ENCODE peak calls at places on chromosomes 12 and 14, in seven cellular contexts. G is MM.1S, P is stomach, Q is A549, Y is dorsolateral prefrontal cortex, J is fibroblast of lung, H is mammary epithelial cell. T is an unnamed sample.

GRCh38 chr14:96104469-96105057 is 65.4 kb downstream of the C14orf132 start:
- DNase-seq in H (peak), Q (peak), P (peak), Y (no peak), G (peak), J (peak), T (peak)

GRCh38 chr14:89616425-89617141 is 199.6 kb upstream of the FOXN3 start:
- DNase-seq in G (peak), Y (no peak), P (no peak), J (peak), H (no peak), Q (no peak), T (peak)

GRCh38 chr12:76588881-76589565 is 29.5 kb upstream of the OSBPL8 start:
- DNase-seq in H (peak), Y (no peak), G (no peak), P (no peak), J (peak), Q (no peak), T (no peak)

GRCh38 chr12:101490286-101490920 is 15.3 kb downstream of the SPIC start:
- DNase-seq in P (peak), Q (peak), Y (no peak), G (peak), J (peak), H (peak), T (peak)

GRCh38 chr14:33765251-33765650 is 185.6 kb downstream of the EGLN3 start:
- DNase-seq in G (no peak), Y (peak), P (no peak), H (no peak), J (no peak), Q (no peak), T (no peak)

GRCh38 chr12:6204533-6205143 is 4.4 kb downstream of the CD9 start:
- DNase-seq in Y (no peak), J (no peak), Q (no peak), P (no peak), H (no peak), G (no peak), T (no peak)

GRCh38 chr12:63420206-63420644 is 248.1 kb downstream of the DPY19L2 start:
- DNase-seq in G (peak), H (peak), P (peak), Q (peak), J (peak), Y (no peak), T (no peak)

GRCh38 chr12:86006727-86007126 is 132.6 kb downstream of the NTS start:
- DNase-seq in J (no peak), Y (no peak), H (no peak), Q (no peak), G (no peak), P (no peak), T (no peak)

GRCh38 chr12:52524241-52524897 is 4.2 kb upstream of the KRT5 start:
- DNase-seq in G (no peak), Y (no peak), J (no peak), Q (no peak), P (no peak), H (peak), T (no peak)

GRCh38 chr12:45469902-45470301 is 254.0 kb downstream of the ANO6 start:
- DNase-seq in Q (no peak), J (no peak), P (no peak), Y (no peak), H (no peak), G (no peak), T (no peak)

GRCh38 chr12:119301367-119301766 is 33.2 kb upstream of the CCDC60 start:
- DNase-seq in H (no peak), J (no peak), Q (no peak), G (no peak), P (no peak), Y (no peak), T (no peak)

GRCh38 chr12:1220127-1221092 is 229.4 kb downstream of the ERC1 start:
- DNase-seq in P (peak), H (no peak), G (no peak), J (no peak), Y (no peak), Q (peak), T (peak)

GRCh38 chr14:34614638-34615037 is 15.3 kb downstream of the SNX6 start:
- DNase-seq in P (no peak), Y (no peak), Q (no peak), G (no peak), J (no peak), H (no peak), T (no peak)

GRCh38 chr12:80598004-80598606 is 109.3 kb upstream of the MYF6 start:
- DNase-seq in Y (no peak), G (peak), Q (peak), H (peak), P (no peak), J (peak), T (no peak)

GRCh38 chr12:113766880-113767878 is 198.9 kb downstream of the RBM19 start:
- DNase-seq in J (peak), Q (peak), Y (no peak), H (peak), P (no peak), G (no peak), T (no peak)

GRCh38 chr12:93960521-93960920 is 187.9 kb upstream of the PLXNC1 start:
- DNase-seq in H (no peak), J (peak), G (no peak), Y (no peak), Q (no peak), P (no peak), T (no peak)

GRCh38 chr12:89040146-89040964 is 311.9 kb downstream of the DUSP6 start:
- DNase-seq in P (peak), Y (no peak), Q (no peak), G (peak), H (peak), J (no peak), T (peak)

GRCh38 chr12:9039397-9039977 is 50.1 kb downstream of the KLRG1 start:
- DNase-seq in Q (peak), P (no peak), G (peak), J (peak), H (peak), Y (no peak), T (no peak)

GRCh38 chr12:124500232-124501079 is 67.0 kb downstream of the NCOR2 start:
- DNase-seq in P (no peak), Y (no peak), G (no peak), H (peak), Q (no peak), J (no peak), T (peak)

GRCh38 chr14:58866386-58866785 is 228.6 kb downstream of the DACT1 start:
- DNase-seq in G (no peak), P (no peak), Y (no peak), Q (peak), H (no peak), J (no peak), T (no peak)

GRCh38 chr12:109557809-109558208 is 15.5 kb downstream of the MMAB start:
- DNase-seq in G (no peak), Q (no peak), H (no peak), J (no peak), P (no peak), Y (no peak), T (no peak)

GRCh38 chr14:75373616-75374015 is 54.2 kb upstream of the JDP2 start:
- DNase-seq in G (no peak), Q (no peak), J (no peak), H (no peak), Y (peak), P (no peak), T (no peak)

GRCh38 chr12:121524196-121524930 is 56.5 kb downstream of the KDM2B start:
- DNase-seq in J (no peak), H (no peak), Q (no peak), P (no peak), G (no peak), Y (peak), T (no peak)
- H3K4me3 ChIP-seq in J (no peak), H (no peak), Q (no peak), P (no peak), G (no peak), Y (peak), T (no peak)

DNA sequence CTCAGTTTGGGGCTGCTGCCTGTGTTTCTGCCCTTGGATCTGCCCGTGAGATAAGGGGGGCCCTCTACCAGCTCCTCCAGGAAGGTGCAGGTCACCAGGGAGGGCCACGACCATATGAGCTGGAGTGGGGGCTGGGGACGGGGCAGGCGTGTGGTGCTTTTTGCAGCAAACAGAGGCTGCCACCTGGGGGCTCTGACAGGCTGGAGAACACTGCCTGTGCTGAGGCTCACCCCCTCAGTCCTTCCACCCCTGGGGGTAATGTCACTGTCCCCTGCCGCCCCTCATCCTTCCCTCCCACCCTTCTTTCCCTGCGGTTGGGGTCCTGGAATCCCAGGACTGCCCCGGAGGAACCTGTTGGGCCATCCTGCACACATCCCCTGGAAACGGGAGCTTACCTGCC is 3.2 kb downstream of the PLD4 start:
- DNase-seq in Q (no peak), G (no peak), H (no peak), Y (peak), P (no peak), J (no peak), T (no peak)
- TF ChIP-seq CTCF in Q (no peak), G (no peak), H (no peak), Y (no peak), P (no peak), J (no peak), T (no peak)

DNA sequence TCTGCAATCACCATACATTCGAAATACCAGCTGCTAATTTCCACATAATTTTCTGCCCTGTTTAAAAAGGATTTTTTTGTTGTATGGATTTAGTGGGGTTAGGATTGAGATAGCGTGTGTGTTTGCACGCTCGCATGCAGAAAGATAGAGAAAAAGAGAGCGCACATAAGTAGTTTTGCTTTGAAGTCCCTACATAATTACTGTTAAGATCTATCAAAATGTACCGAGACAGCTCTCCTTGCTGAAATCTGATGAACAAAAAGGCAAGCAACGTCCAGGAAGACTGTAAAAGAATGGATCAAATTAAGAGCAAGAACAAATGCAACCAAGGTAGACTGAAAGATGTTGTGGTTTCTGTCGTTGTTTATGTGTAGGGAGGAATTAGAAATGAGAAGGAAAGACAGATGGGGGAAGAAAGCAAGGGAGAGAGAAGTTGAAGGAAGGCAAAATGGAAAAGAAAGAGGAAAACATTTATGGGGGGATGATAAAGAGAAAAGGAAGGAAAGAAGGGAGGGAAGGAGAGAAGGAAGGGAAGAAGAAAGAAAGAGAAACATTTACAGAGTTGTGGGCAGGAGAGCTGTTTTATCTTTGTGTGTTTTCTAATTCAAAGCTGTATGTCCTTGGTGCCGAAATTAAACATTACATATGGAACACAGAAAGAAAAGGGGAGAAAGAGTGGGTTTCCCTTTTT is 522.3 kb downstream of the MED13L start:
- DNase-seq in Y (no peak), H (no peak), J (no peak), P (no peak), Q (no peak), G (no peak), T (no peak)
- H3K4me3 ChIP-seq in Y (no peak), H (peak), J (peak), P (no peak), Q (no peak), G (no peak), T (no peak)

GRCh38 chr12:116773276-116773731 is 35.2 kb downstream of the RNFT2 start:
- DNase-seq in P (no peak), H (peak), Y (no peak), Q (peak), J (no peak), G (no peak), T (peak)
- TF ChIP-seq CTCF in P (no peak), H (no peak), Y (no peak), Q (no peak), J (peak), G (no peak), T (no peak)

GRCh38 chr12:53623986-53624385 is 2.2 kb downstream of the ATF7 start:
- DNase-seq in Q (no peak), P (no peak), G (no peak), J (peak), H (no peak), Y (no peak), T (no peak)

GRCh38 chr12:53622724-53623123 is 3.5 kb downstream of the ATF7 start:
- DNase-seq in H (no peak), G (no peak), P (no peak), J (no peak), Q (no peak), Y (no peak), T (no peak)

GRCh38 chr12:53624956-53625355 is 1.2 kb downstream of the ATF7 start:
- DNase-seq in G (no peak), Q (no peak), J (no peak), Y (no peak), P (no peak), H (no peak), T (no peak)

GRCh38 chr12:53624453-53624852 is 1.7 kb downstream of the ATF7 start:
- DNase-seq in H (no peak), P (no peak), J (peak), Y (no peak), G (no peak), Q (no peak), T (no peak)

DNA sequence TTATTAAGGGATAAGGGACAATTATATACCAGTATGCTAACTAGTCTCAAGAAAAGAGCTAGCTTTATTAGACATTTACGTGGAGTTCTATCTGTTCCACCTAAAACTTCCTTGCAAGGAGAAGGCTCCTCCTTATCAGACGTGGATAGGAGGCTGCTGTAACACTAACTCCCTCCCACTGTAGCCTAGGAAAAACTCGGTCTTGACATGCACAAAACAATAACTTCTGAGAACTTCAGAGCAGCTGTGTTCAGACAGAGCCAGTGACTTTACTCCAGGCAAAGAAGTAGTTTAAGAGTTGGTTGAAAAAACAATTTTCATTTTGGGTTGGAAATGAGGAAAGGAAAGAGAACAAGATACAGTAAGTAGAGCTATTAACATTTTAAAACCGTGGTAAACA is 2.7 kb downstream of the ATF7 start:
- DNase-seq in H (peak), J (peak), Y (no peak), Q (peak), P (no peak), G (no peak), T (no peak)
- H3K4me3 ChIP-seq in H (peak), J (peak), Y (peak), Q (peak), P (peak), G (no peak), T (no peak)

GRCh38 chr14:52042371-52043037 is 26.4 kb downstream of the NID2 start:
- DNase-seq in P (no peak), Q (no peak), Y (no peak), G (no peak), J (no peak), H (no peak), T (no peak)

GRCh38 chr14:52043690-52044089 is 25.2 kb downstream of the NID2 start:
- DNase-seq in G (no peak), Y (no peak), H (no peak), P (peak), Q (peak), J (no peak), T (no peak)

GRCh38 chr14:52046376-52046917 is 22.4 kb downstream of the NID2 start:
- DNase-seq in Q (no peak), Y (no peak), J (no peak), G (no peak), H (no peak), P (no peak), T (no peak)

GRCh38 chr14:52048132-52048531 is 20.7 kb downstream of the NID2 start:
- DNase-seq in J (no peak), Q (no peak), H (no peak), P (no peak), Y (no peak), G (no peak), T (no peak)

DNA sequence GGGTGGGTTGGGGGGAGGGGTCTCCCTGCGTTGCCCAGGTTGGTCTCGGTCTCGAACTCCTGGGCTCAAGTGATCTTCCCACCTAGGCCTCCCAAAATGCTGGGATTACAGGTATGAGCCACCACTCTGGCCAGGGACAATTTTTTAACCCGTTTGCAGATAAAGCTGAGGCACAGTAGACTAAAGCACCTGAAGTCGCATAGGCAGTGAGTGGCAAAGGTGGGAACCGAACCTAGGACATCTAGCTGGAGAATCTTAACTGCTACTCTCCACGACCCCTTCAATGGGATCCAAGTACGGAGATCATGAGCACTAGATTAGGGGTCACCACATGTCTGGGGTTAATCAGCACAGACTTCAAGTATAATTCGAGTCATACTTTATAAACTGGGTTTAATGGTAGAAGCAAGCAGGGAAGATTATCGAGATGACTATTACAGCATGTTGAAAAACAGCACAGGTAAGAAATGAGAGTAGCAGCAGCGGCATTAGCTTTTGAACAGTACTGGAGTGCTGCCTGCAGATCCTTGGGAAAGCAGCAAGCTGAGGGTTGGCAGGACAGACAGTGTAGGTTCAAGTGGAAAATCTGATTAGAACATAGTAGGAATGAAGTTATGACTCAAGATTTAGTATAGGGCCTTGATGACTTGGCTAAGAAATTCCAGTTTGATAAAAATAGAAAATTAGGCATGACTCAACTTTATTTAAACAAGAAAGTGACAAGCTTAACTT is 23.9 kb downstream of the NID2 start:
- DNase-seq in H (peak), J (peak), G (no peak), P (no peak), Q (peak), Y (no peak), T (no peak)
- TF ChIP-seq CTCF in H (no peak), J (no peak), G (no peak), P (no peak), Q (no peak), Y (no peak), T (no peak)

GRCh38 chr12:54588892-54589291 is 433 bp upstream of the PPP1R1A start:
- DNase-seq in J (no peak), Y (no peak), G (no peak), Q (no peak), H (no peak), P (no peak), T (no peak)
- H3K4me3 ChIP-seq in J (no peak), Y (peak), G (no peak), Q (peak), H (no peak), P (peak), T (no peak)

T was measured in mucosa of descending colon.